ENCODE peak calls at places on chromosomes 1 and 21, in six cellular contexts. One of them, this sample, is unnamed.

GRCh38 chr1:226588484-226588883 is 39.9 kb downstream of the STUM start:
- DNase-seq in left lung: no peak
- DNase-seq in nephron progenitor cell: no peak
- DNase-seq in breast epithelium: no peak
- DNase-seq in ascending aorta: no peak
- DNase-seq in progenitor cell of endocrine pancreas: no peak
- DNase-seq in this sample: no peak

GRCh38 chr21:36400719-36401118 is 15.5 kb downstream of the CHAF1B start:
- DNase-seq in ascending aorta: no peak
- DNase-seq in breast epithelium: no peak
- DNase-seq in left lung: no peak
- DNase-seq in progenitor cell of endocrine pancreas: no peak
- DNase-seq in nephron progenitor cell: no peak
- DNase-seq in this sample: no peak

GRCh38 chr1:23417570-23417969 is 7.0 kb downstream of the TCEA3 start:
- DNase-seq in breast epithelium: no peak
- DNase-seq in progenitor cell of endocrine pancreas: no peak
- DNase-seq in nephron progenitor cell: no peak
- DNase-seq in ascending aorta: no peak
- DNase-seq in left lung: no peak
- DNase-seq in this sample: no peak

GRCh38 chr1:67586596-67586995 is 98.4 kb upstream of the GADD45A start:
- DNase-seq in nephron progenitor cell: no peak
- DNase-seq in ascending aorta: no peak
- DNase-seq in left lung: no peak
- DNase-seq in breast epithelium: no peak
- DNase-seq in progenitor cell of endocrine pancreas: no peak
- DNase-seq in this sample: no peak

GRCh38 chr21:45528028-45528705 is 14.1 kb downstream of the SLC19A1 start:
- DNase-seq in progenitor cell of endocrine pancreas: no peak
- DNase-seq in nephron progenitor cell: peak; percentile 0
- DNase-seq in ascending aorta: peak; percentile 39
- DNase-seq in left lung: peak; percentile 34
- DNase-seq in breast epithelium: no peak
- DNase-seq in this sample: peak; percentile 58

GRCh38 chr1:51897699-51898031 is 19.1 kb upstream of the NRDC start:
- DNase-seq in ascending aorta: no peak
- DNase-seq in nephron progenitor cell: no peak
- DNase-seq in left lung: no peak
- DNase-seq in breast epithelium: no peak
- DNase-seq in progenitor cell of endocrine pancreas: no peak
- DNase-seq in this sample: no peak

GRCh38 chr1:6052543-6053205 is 7.0 kb downstream of the KCNAB2 start:
- DNase-seq in ascending aorta: no peak
- DNase-seq in left lung: no peak
- DNase-seq in progenitor cell of endocrine pancreas: peak; percentile 71
- DNase-seq in breast epithelium: peak; percentile 27
- DNase-seq in nephron progenitor cell: peak; percentile 92
- DNase-seq in this sample: no peak

GRCh38 chr21:34793471-34793870 is 124.7 kb downstream of the CLIC6 start:
- DNase-seq in progenitor cell of endocrine pancreas: no peak
- DNase-seq in breast epithelium: no peak
- DNase-seq in left lung: no peak
- DNase-seq in ascending aorta: no peak
- DNase-seq in nephron progenitor cell: no peak
- DNase-seq in this sample: no peak

GRCh38 chr1:55067022-55067781 is 27.9 kb downstream of the PCSK9 start:
- DNase-seq in progenitor cell of endocrine pancreas: no peak
- DNase-seq in left lung: no peak
- DNase-seq in nephron progenitor cell: no peak
- DNase-seq in ascending aorta: no peak
- DNase-seq in breast epithelium: peak; percentile 48
- DNase-seq in this sample: no peak

GRCh38 chr1:117327008-117327407 is 40.2 kb upstream of the MAN1A2 start:
- DNase-seq in left lung: no peak
- DNase-seq in progenitor cell of endocrine pancreas: no peak
- DNase-seq in breast epithelium: no peak
- DNase-seq in nephron progenitor cell: no peak
- DNase-seq in ascending aorta: no peak
- DNase-seq in this sample: no peak

GRCh38 chr1:204601979-204602653 is 83.4 kb downstream of the LRRN2 start:
- DNase-seq in left lung: no peak
- DNase-seq in nephron progenitor cell: peak; percentile 57
- DNase-seq in breast epithelium: no peak
- DNase-seq in ascending aorta: no peak
- DNase-seq in progenitor cell of endocrine pancreas: no peak
- DNase-seq in this sample: no peak

GRCh38 chr1:79716481-79716880 is 710.0 kb upstream of the ADGRL4 start:
- DNase-seq in nephron progenitor cell: no peak
- DNase-seq in breast epithelium: no peak
- DNase-seq in ascending aorta: no peak
- DNase-seq in progenitor cell of endocrine pancreas: no peak
- DNase-seq in left lung: no peak
- DNase-seq in this sample: no peak
- TF ChIP-seq CTCF in nephron progenitor cell: no peak
- TF ChIP-seq CTCF in breast epithelium: no peak
- TF ChIP-seq CTCF in ascending aorta: no peak
- TF ChIP-seq CTCF in progenitor cell of endocrine pancreas: no peak
- TF ChIP-seq CTCF in left lung: no peak
- TF ChIP-seq CTCF in this sample: no peak

DNA sequence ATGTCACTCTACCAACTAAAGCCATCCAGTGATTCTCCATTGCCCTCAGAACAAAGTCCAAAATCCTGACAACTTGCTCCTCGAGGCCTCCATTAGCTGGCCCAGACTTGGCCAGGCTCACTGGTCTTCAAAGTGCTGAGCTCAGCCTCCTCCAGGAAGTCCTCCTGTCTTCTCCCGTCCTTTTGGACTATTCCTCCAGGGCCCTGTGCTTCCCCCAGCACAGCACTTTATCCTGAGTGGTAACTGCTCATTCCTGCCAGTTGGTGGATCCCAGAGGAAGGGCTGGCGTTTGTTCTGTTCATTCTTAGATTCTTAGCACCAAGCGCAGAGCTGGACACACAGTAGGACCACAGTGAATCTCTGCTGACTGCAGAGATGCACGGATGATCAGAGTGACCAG is 179.9 kb downstream of the PTPRU start:
- DNase-seq in progenitor cell of endocrine pancreas: no peak
- DNase-seq in breast epithelium: no peak
- DNase-seq in ascending aorta: peak; percentile 22
- DNase-seq in nephron progenitor cell: no peak
- DNase-seq in left lung: no peak
- DNase-seq in this sample: peak; percentile 29
- TF ChIP-seq CTCF in progenitor cell of endocrine pancreas: peak; percentile 44
- TF ChIP-seq CTCF in breast epithelium: no peak
- TF ChIP-seq CTCF in ascending aorta: no peak
- TF ChIP-seq CTCF in nephron progenitor cell: no peak
- TF ChIP-seq CTCF in left lung: no peak
- TF ChIP-seq CTCF in this sample: peak; percentile 34

GRCh38 chr1:152870831-152871730 is 7.0 kb upstream of the SMCP start:
- DNase-seq in progenitor cell of endocrine pancreas: no peak
- DNase-seq in ascending aorta: no peak
- DNase-seq in left lung: no peak
- DNase-seq in breast epithelium: no peak
- DNase-seq in nephron progenitor cell: peak; percentile 12
- DNase-seq in this sample: no peak
- TF ChIP-seq CTCF in progenitor cell of endocrine pancreas: peak; percentile 52
- TF ChIP-seq CTCF in ascending aorta: no peak
- TF ChIP-seq CTCF in left lung: no peak
- TF ChIP-seq CTCF in breast epithelium: no peak
- TF ChIP-seq CTCF in nephron progenitor cell: peak; percentile 24
- TF ChIP-seq CTCF in this sample: peak; percentile 47

DNA sequence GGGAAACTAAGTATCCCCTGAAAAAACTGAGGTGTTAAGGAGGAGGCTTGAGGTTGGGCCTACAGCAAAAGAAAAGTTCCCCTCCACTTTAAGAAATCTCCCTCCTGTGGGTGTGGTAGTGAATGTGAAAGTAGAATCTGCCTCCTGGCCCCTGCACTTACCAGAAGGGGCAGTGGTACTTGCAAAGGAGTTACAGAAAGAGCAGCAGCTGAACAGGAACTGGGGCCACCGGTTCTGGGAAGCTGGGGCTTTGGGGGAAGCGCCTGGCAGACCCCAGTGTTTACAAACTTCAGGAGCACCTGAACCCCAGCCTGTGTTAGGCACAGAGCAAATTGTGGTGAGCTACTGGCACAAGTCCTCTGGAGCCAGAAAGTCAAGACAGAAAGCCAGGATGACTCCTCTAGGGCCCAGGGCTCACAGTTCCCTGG is 250.2 kb upstream of the FGGY start:
- DNase-seq in nephron progenitor cell: no peak
- DNase-seq in progenitor cell of endocrine pancreas: no peak
- DNase-seq in ascending aorta: no peak
- DNase-seq in breast epithelium: no peak
- DNase-seq in left lung: no peak
- DNase-seq in this sample: no peak
- TF ChIP-seq CTCF in nephron progenitor cell: no peak
- TF ChIP-seq CTCF in progenitor cell of endocrine pancreas: no peak
- TF ChIP-seq CTCF in ascending aorta: no peak
- TF ChIP-seq CTCF in breast epithelium: no peak
- TF ChIP-seq CTCF in left lung: no peak
- TF ChIP-seq CTCF in this sample: no peak

GRCh38 chr1:197865809-197866208 is 36.6 kb upstream of the C1orf53 start:
- DNase-seq in left lung: no peak
- DNase-seq in breast epithelium: no peak
- DNase-seq in ascending aorta: no peak
- DNase-seq in nephron progenitor cell: no peak
- DNase-seq in progenitor cell of endocrine pancreas: no peak
- DNase-seq in this sample: no peak

GRCh38 chr1:197862671-197863070 is 39.8 kb upstream of the C1orf53 start:
- DNase-seq in nephron progenitor cell: no peak
- DNase-seq in ascending aorta: no peak
- DNase-seq in progenitor cell of endocrine pancreas: no peak
- DNase-seq in left lung: no peak
- DNase-seq in breast epithelium: no peak
- DNase-seq in this sample: no peak

GRCh38 chr1:197857477-197857876 is 45.0 kb upstream of the C1orf53 start:
- DNase-seq in nephron progenitor cell: no peak
- DNase-seq in breast epithelium: no peak
- DNase-seq in left lung: no peak
- DNase-seq in ascending aorta: no peak
- DNase-seq in progenitor cell of endocrine pancreas: no peak
- DNase-seq in this sample: no peak

GRCh38 chr1:197859024-197859423 is 43.4 kb upstream of the C1orf53 start:
- DNase-seq in progenitor cell of endocrine pancreas: no peak
- DNase-seq in ascending aorta: no peak
- DNase-seq in breast epithelium: no peak
- DNase-seq in nephron progenitor cell: no peak
- DNase-seq in left lung: no peak
- DNase-seq in this sample: no peak

DNA sequence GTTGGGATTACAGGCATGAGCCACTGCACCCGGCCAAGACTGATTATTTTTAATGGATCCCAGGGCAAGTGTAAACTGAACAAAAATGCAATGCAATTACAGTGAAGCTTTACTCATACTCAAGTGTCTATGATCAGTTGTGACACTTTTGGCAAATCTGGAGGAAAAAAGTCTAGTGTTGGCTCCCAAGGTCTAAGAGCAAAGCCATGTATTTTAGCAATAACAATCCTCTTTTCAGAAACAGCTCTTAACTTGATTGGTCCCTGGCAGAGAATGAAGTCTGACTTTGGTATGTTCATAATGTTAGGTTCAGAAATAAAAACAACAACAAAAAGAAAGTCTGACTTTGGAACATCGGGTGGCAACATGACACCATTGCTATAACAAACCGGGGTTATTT is 40.2 kb upstream of the C1orf53 start:
- DNase-seq in ascending aorta: no peak
- DNase-seq in progenitor cell of endocrine pancreas: no peak
- DNase-seq in nephron progenitor cell: no peak
- DNase-seq in breast epithelium: no peak
- DNase-seq in left lung: no peak
- DNase-seq in this sample: no peak
- TF ChIP-seq CTCF in ascending aorta: no peak
- TF ChIP-seq CTCF in progenitor cell of endocrine pancreas: no peak
- TF ChIP-seq CTCF in nephron progenitor cell: no peak
- TF ChIP-seq CTCF in breast epithelium: no peak
- TF ChIP-seq CTCF in left lung: no peak
- TF ChIP-seq CTCF in this sample: no peak

GRCh38 chr21:15679630-15680029 is 50.2 kb upstream of the USP25 start:
- DNase-seq in breast epithelium: no peak
- DNase-seq in nephron progenitor cell: no peak
- DNase-seq in left lung: no peak
- DNase-seq in progenitor cell of endocrine pancreas: no peak
- DNase-seq in ascending aorta: no peak
- DNase-seq in this sample: no peak
- TF ChIP-seq CTCF in breast epithelium: no peak
- TF ChIP-seq CTCF in nephron progenitor cell: no peak
- TF ChIP-seq CTCF in left lung: no peak
- TF ChIP-seq CTCF in progenitor cell of endocrine pancreas: no peak
- TF ChIP-seq CTCF in ascending aorta: no peak
- TF ChIP-seq CTCF in this sample: no peak

GRCh38 chr1:1763657-1764621 is 14.3 kb downstream of the NADK start:
- DNase-seq in progenitor cell of endocrine pancreas: no peak
- DNase-seq in ascending aorta: no peak
- DNase-seq in nephron progenitor cell: no peak
- DNase-seq in breast epithelium: peak; percentile 86
- DNase-seq in left lung: peak; percentile 88
- DNase-seq in this sample: no peak
- TF ChIP-seq CTCF in progenitor cell of endocrine pancreas: no peak
- TF ChIP-seq CTCF in ascending aorta: no peak
- TF ChIP-seq CTCF in nephron progenitor cell: no peak
- TF ChIP-seq CTCF in breast epithelium: no peak
- TF ChIP-seq CTCF in left lung: no peak
- TF ChIP-seq CTCF in this sample: no peak

This sample was measured in type B pancreatic cell.